ENCODE peak calls at places on chromosomes 1 and 21, in ten cellular contexts. One of them, this sample, is unnamed.

GRCh38 chr1:192788184-192788583 is 20.7 kb upstream of the RGS2 start:
- DNase-seq in heart right ventricle: no peak
- DNase-seq in pancreas: no peak
- DNase-seq in BE2C: no peak
- DNase-seq in sigmoid colon: peak; percentile 88
- DNase-seq in OCI-LY7: no peak
- DNase-seq in left ventricle myocardium inferior: no peak
- DNase-seq in stomach: no peak
- DNase-seq in cardiac muscle cell: peak; percentile 65
- DNase-seq in iPS DF 6.9: no peak
- DNase-seq in this sample: no peak

GRCh38 chr1:225626698-225627097 is 26.2 kb downstream of the ENAH start:
- DNase-seq in sigmoid colon: no peak
- DNase-seq in heart right ventricle: no peak
- DNase-seq in stomach: no peak
- DNase-seq in pancreas: no peak
- DNase-seq in cardiac muscle cell: no peak
- DNase-seq in BE2C: no peak
- DNase-seq in iPS DF 6.9: no peak
- DNase-seq in OCI-LY7: no peak
- DNase-seq in left ventricle myocardium inferior: no peak
- DNase-seq in this sample: no peak

GRCh38 chr21:33801424-33802405 is 113.9 kb downstream of the ATP5PO start:
- DNase-seq in OCI-LY7: no peak
- DNase-seq in cardiac muscle cell: no peak
- DNase-seq in pancreas: peak; percentile 44
- DNase-seq in sigmoid colon: no peak
- DNase-seq in stomach: peak; percentile 46
- DNase-seq in iPS DF 6.9: no peak
- DNase-seq in heart right ventricle: no peak
- DNase-seq in BE2C: no peak
- DNase-seq in left ventricle myocardium inferior: no peak
- DNase-seq in this sample: no peak

GRCh38 chr1:20089328-20090077 is 19.5 kb downstream of the PLA2G5 start:
- DNase-seq in BE2C: no peak
- DNase-seq in OCI-LY7: no peak
- DNase-seq in sigmoid colon: no peak
- DNase-seq in heart right ventricle: no peak
- DNase-seq in stomach: no peak
- DNase-seq in iPS DF 6.9: no peak
- DNase-seq in cardiac muscle cell: no peak
- DNase-seq in left ventricle myocardium inferior: no peak
- DNase-seq in pancreas: no peak
- DNase-seq in this sample: no peak

GRCh38 chr1:978069-978834 is 3.6 kb downstream of the PERM1 start:
- DNase-seq in cardiac muscle cell: no peak
- DNase-seq in left ventricle myocardium inferior: no peak
- DNase-seq in sigmoid colon: peak; percentile 62
- DNase-seq in BE2C: no peak
- DNase-seq in OCI-LY7: no peak
- DNase-seq in stomach: no peak
- DNase-seq in iPS DF 6.9: no peak
- DNase-seq in heart right ventricle: peak; percentile 66
- DNase-seq in pancreas: no peak
- DNase-seq in this sample: no peak

GRCh38 chr1:233439721-233440120 is 112.2 kb downstream of the MAP3K21 start:
- DNase-seq in heart right ventricle: no peak
- DNase-seq in BE2C: no peak
- DNase-seq in sigmoid colon: no peak
- DNase-seq in OCI-LY7: no peak
- DNase-seq in cardiac muscle cell: no peak
- DNase-seq in pancreas: no peak
- DNase-seq in iPS DF 6.9: no peak
- DNase-seq in stomach: no peak
- DNase-seq in left ventricle myocardium inferior: no peak
- DNase-seq in this sample: no peak

GRCh38 chr1:94927405-94928175 is 680 bp upstream of the CNN3 start:
- DNase-seq in left ventricle myocardium inferior: no peak
- DNase-seq in heart right ventricle: no peak
- DNase-seq in pancreas: peak; percentile 49
- DNase-seq in iPS DF 6.9: no peak
- DNase-seq in sigmoid colon: no peak
- DNase-seq in BE2C: no peak
- DNase-seq in cardiac muscle cell: peak; percentile 68
- DNase-seq in stomach: no peak
- DNase-seq in OCI-LY7: no peak
- DNase-seq in this sample: no peak

GRCh38 chr1:39141925-39142324 is 62.6 kb upstream of the MACF1 start:
- DNase-seq in BE2C: no peak
- DNase-seq in iPS DF 6.9: no peak
- DNase-seq in OCI-LY7: no peak
- DNase-seq in left ventricle myocardium inferior: no peak
- DNase-seq in pancreas: no peak
- DNase-seq in cardiac muscle cell: peak; percentile 76
- DNase-seq in stomach: no peak
- DNase-seq in heart right ventricle: no peak
- DNase-seq in sigmoid colon: no peak
- DNase-seq in this sample: no peak

GRCh38 chr1:183029591-183030000 is 6.4 kb downstream of the LAMC1 start:
- DNase-seq in OCI-LY7: no peak
- DNase-seq in left ventricle myocardium inferior: no peak
- DNase-seq in sigmoid colon: no peak
- DNase-seq in cardiac muscle cell: peak; percentile 52
- DNase-seq in stomach: no peak
- DNase-seq in heart right ventricle: no peak
- DNase-seq in iPS DF 6.9: no peak
- DNase-seq in BE2C: no peak
- DNase-seq in pancreas: no peak
- DNase-seq in this sample: no peak

GRCh38 chr1:226677121-226678020 is 61.7 kb downstream of the ITPKB start:
- DNase-seq in left ventricle myocardium inferior: peak; percentile 83
- DNase-seq in cardiac muscle cell: peak; percentile 73
- DNase-seq in sigmoid colon: peak; percentile 97
- DNase-seq in BE2C: no peak
- DNase-seq in OCI-LY7: peak; percentile 69
- DNase-seq in heart right ventricle: peak; percentile 74
- DNase-seq in iPS DF 6.9: no peak
- DNase-seq in stomach: peak; percentile 57
- DNase-seq in pancreas: no peak
- DNase-seq in this sample: peak; percentile 93

GRCh38 chr1:226678251-226678650 is 60.8 kb downstream of the ITPKB start:
- DNase-seq in cardiac muscle cell: no peak
- DNase-seq in stomach: no peak
- DNase-seq in pancreas: no peak
- DNase-seq in iPS DF 6.9: no peak
- DNase-seq in heart right ventricle: no peak
- DNase-seq in OCI-LY7: no peak
- DNase-seq in left ventricle myocardium inferior: no peak
- DNase-seq in sigmoid colon: peak; percentile 60
- DNase-seq in BE2C: no peak
- DNase-seq in this sample: no peak

GRCh38 chr1:226675720-226676357 is 63.2 kb downstream of the ITPKB start:
- DNase-seq in cardiac muscle cell: no peak
- DNase-seq in pancreas: no peak
- DNase-seq in BE2C: no peak
- DNase-seq in OCI-LY7: peak; percentile 63
- DNase-seq in stomach: no peak
- DNase-seq in heart right ventricle: no peak
- DNase-seq in sigmoid colon: peak; percentile 38
- DNase-seq in left ventricle myocardium inferior: no peak
- DNase-seq in iPS DF 6.9: no peak
- DNase-seq in this sample: no peak

GRCh38 chr1:226674892-226675719 is 64.0 kb downstream of the ITPKB start:
- DNase-seq in pancreas: no peak
- DNase-seq in stomach: peak; percentile 54
- DNase-seq in sigmoid colon: peak; percentile 85
- DNase-seq in OCI-LY7: peak; percentile 97
- DNase-seq in heart right ventricle: peak; percentile 45
- DNase-seq in BE2C: no peak
- DNase-seq in left ventricle myocardium inferior: peak; percentile 49
- DNase-seq in cardiac muscle cell: peak; percentile 41
- DNase-seq in iPS DF 6.9: no peak
- DNase-seq in this sample: no peak

GRCh38 chr1:226676381-226676780 is 62.7 kb downstream of the ITPKB start:
- DNase-seq in left ventricle myocardium inferior: no peak
- DNase-seq in heart right ventricle: no peak
- DNase-seq in iPS DF 6.9: no peak
- DNase-seq in sigmoid colon: peak; percentile 51
- DNase-seq in BE2C: no peak
- DNase-seq in pancreas: no peak
- DNase-seq in stomach: no peak
- DNase-seq in cardiac muscle cell: peak; percentile 29
- DNase-seq in OCI-LY7: peak; percentile 64
- DNase-seq in this sample: peak; percentile 42
- H3K4me1 ChIP-seq in left ventricle myocardium inferior: peaks cover 99% of the 10 kb centered on the region
- H3K4me1 ChIP-seq in heart right ventricle: peaks cover 95% of the 10 kb centered on the region
- H3K4me1 ChIP-seq in iPS DF 6.9: peaks cover 10% of the 10 kb centered on the region
- H3K4me1 ChIP-seq in sigmoid colon: no peaks in the 10 kb centered on the region
- H3K4me1 ChIP-seq in BE2C: no peaks in the 10 kb centered on the region
- H3K4me1 ChIP-seq in pancreas: peaks cover 17% of the 10 kb centered on the region
- H3K4me1 ChIP-seq in stomach: peaks cover 58% of the 10 kb centered on the region
- H3K4me1 ChIP-seq in cardiac muscle cell: peaks cover 18% of the 10 kb centered on the region
- H3K4me1 ChIP-seq in OCI-LY7: peaks cover 98% of the 10 kb centered on the region
- H3K4me1 ChIP-seq in this sample: peaks cover 78% of the 10 kb centered on the region

GRCh38 chr21:38298833-38299232 is 42.0 kb downstream of the KCNJ15 start:
- DNase-seq in cardiac muscle cell: no peak
- DNase-seq in iPS DF 6.9: no peak
- DNase-seq in OCI-LY7: no peak
- DNase-seq in BE2C: no peak
- DNase-seq in left ventricle myocardium inferior: no peak
- DNase-seq in sigmoid colon: no peak
- DNase-seq in pancreas: no peak
- DNase-seq in heart right ventricle: no peak
- DNase-seq in stomach: no peak
- DNase-seq in this sample: no peak
- H3K4me3 ChIP-seq in cardiac muscle cell: no peak overlapping the region
- H3K4me3 ChIP-seq in iPS DF 6.9: no peak overlapping the region
- H3K4me3 ChIP-seq in OCI-LY7: no peak overlapping the region
- H3K4me3 ChIP-seq in BE2C: no peak overlapping the region
- H3K4me3 ChIP-seq in left ventricle myocardium inferior: no peak overlapping the region
- H3K4me3 ChIP-seq in sigmoid colon: no peak overlapping the region
- H3K4me3 ChIP-seq in pancreas: no peak overlapping the region
- H3K4me3 ChIP-seq in heart right ventricle: no peak overlapping the region
- H3K4me3 ChIP-seq in stomach: no peak overlapping the region
- H3K4me3 ChIP-seq in this sample: no peak overlapping the region

GRCh38 chr1:200131551-200132125 is 104.1 kb downstream of the NR5A2 start:
- DNase-seq in pancreas: no peak
- DNase-seq in stomach: no peak
- DNase-seq in iPS DF 6.9: no peak
- DNase-seq in left ventricle myocardium inferior: no peak
- DNase-seq in BE2C: no peak
- DNase-seq in heart right ventricle: no peak
- DNase-seq in cardiac muscle cell: no peak
- DNase-seq in sigmoid colon: no peak
- DNase-seq in OCI-LY7: no peak
- DNase-seq in this sample: no peak
- H3K36me3 ChIP-seq in pancreas: no peaks in the 10 kb centered on the region
- H3K36me3 ChIP-seq in stomach: no peaks in the 10 kb centered on the region
- H3K36me3 ChIP-seq in iPS DF 6.9: no peaks in the 10 kb centered on the region
- H3K36me3 ChIP-seq in left ventricle myocardium inferior: no peaks in the 10 kb centered on the region
- H3K36me3 ChIP-seq in BE2C: no peaks in the 10 kb centered on the region
- H3K36me3 ChIP-seq in heart right ventricle: no peaks in the 10 kb centered on the region
- H3K36me3 ChIP-seq in cardiac muscle cell: no peaks in the 10 kb centered on the region
- H3K36me3 ChIP-seq in sigmoid colon: no peaks in the 10 kb centered on the region
- H3K36me3 ChIP-seq in OCI-LY7: no peaks in the 10 kb centered on the region
- H3K36me3 ChIP-seq in this sample: no peaks in the 10 kb centered on the region

GRCh38 chr1:151007853-151008243 is 401 bp upstream of the PRUNE1 start:
- DNase-seq in pancreas: no peak
- DNase-seq in iPS DF 6.9: no peak
- DNase-seq in OCI-LY7: no peak
- DNase-seq in heart right ventricle: no peak
- DNase-seq in cardiac muscle cell: no peak
- DNase-seq in sigmoid colon: no peak
- DNase-seq in left ventricle myocardium inferior: no peak
- DNase-seq in stomach: no peak
- DNase-seq in BE2C: no peak
- DNase-seq in this sample: no peak

GRCh38 chr1:151009206-151009587 is 948 bp downstream of the PRUNE1 start:
- DNase-seq in stomach: no peak
- DNase-seq in sigmoid colon: no peak
- DNase-seq in heart right ventricle: no peak
- DNase-seq in BE2C: no peak
- DNase-seq in OCI-LY7: no peak
- DNase-seq in cardiac muscle cell: peak; percentile 31
- DNase-seq in left ventricle myocardium inferior: no peak
- DNase-seq in pancreas: no peak
- DNase-seq in iPS DF 6.9: no peak
- DNase-seq in this sample: no peak

GRCh38 chr1:151009674-151010345 is 1.6 kb downstream of the PRUNE1 start:
- DNase-seq in iPS DF 6.9: no peak
- DNase-seq in cardiac muscle cell: no peak
- DNase-seq in sigmoid colon: no peak
- DNase-seq in OCI-LY7: no peak
- DNase-seq in left ventricle myocardium inferior: no peak
- DNase-seq in pancreas: no peak
- DNase-seq in BE2C: no peak
- DNase-seq in stomach: no peak
- DNase-seq in heart right ventricle: no peak
- DNase-seq in this sample: no peak

GRCh38 chr1:151010346-151010726 is 2.1 kb downstream of the PRUNE1 start:
- DNase-seq in heart right ventricle: no peak
- DNase-seq in OCI-LY7: no peak
- DNase-seq in iPS DF 6.9: no peak
- DNase-seq in sigmoid colon: no peak
- DNase-seq in BE2C: no peak
- DNase-seq in pancreas: no peak
- DNase-seq in left ventricle myocardium inferior: no peak
- DNase-seq in cardiac muscle cell: no peak
- DNase-seq in stomach: no peak
- DNase-seq in this sample: no peak

DNA sequence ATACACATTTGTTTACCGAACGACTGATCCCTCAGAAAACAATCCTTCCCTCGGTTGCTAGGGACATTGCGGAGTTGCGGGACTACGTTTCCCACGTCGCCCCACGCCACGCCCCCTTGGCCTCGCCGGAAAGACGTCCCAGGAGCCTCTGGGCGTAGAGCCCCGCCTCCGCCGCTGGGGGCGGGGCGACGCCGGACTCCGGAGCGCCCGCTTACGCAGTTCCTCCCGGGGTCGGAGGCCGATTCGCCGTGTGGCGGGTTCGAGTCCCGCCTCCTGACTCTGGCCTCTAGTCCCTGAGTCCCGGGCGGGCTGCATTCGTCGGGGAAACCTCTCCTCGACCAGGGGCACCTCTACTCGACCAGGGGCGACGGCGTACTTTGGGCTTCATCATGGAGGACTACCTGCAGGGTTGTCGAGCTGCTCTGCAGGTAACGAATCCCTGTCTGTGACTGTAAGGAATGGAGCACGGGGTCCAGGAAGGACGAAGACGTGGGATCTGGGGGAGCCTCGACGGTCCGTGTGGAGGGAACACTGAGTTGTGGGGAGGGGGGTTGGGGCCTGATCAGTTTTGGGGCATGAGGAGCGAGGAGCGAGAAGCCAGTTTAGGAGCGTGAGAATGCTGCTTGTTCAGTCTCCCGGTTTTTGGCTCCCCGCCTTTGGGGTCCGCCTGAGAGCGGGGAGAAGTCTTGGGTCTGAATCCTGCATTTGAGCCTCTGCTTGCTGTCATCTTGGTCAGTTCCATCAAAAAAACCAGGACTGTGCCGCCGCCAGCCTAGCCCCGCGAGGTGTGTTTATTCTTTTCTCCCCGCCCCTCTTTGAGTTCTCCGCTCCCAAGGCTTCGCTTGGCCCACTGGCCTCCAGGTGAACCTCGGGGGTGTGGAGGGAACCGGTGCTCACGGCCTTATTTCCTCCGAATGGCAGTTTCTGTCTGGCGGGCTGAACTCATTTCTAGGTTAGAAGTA is at the start of gene PRUNE1:
- DNase-seq in stomach: peak; percentile 97
- DNase-seq in cardiac muscle cell: peak; percentile 98
- DNase-seq in sigmoid colon: peak; percentile 98
- DNase-seq in heart right ventricle: peak; percentile 98
- DNase-seq in BE2C: peak; percentile 99
- DNase-seq in pancreas: peak; percentile 95
- DNase-seq in left ventricle myocardium inferior: peak; percentile 97
- DNase-seq in OCI-LY7: peak; percentile 97
- DNase-seq in iPS DF 6.9: peak; percentile 88
- DNase-seq in this sample: peak; percentile 88
- H3K4me1 ChIP-seq in stomach: peaks cover 43% of the 10 kb centered on the region
- H3K4me1 ChIP-seq in cardiac muscle cell: peaks cover 55% of the 10 kb centered on the region
- H3K4me1 ChIP-seq in sigmoid colon: no peaks in the 10 kb centered on the region
- H3K4me1 ChIP-seq in heart right ventricle: peaks cover 88% of the 10 kb centered on the region
- H3K4me1 ChIP-seq in BE2C: no peaks in the 10 kb centered on the region
- H3K4me1 ChIP-seq in pancreas: peaks cover 36% of the 10 kb centered on the region
- H3K4me1 ChIP-seq in left ventricle myocardium inferior: peaks cover 93% of the 10 kb centered on the region
- H3K4me1 ChIP-seq in OCI-LY7: peaks cover 52% of the 10 kb centered on the region
- H3K4me1 ChIP-seq in iPS DF 6.9: peaks cover 2% of the 10 kb centered on the region
- H3K4me1 ChIP-seq in this sample: no peaks in the 10 kb centered on the region

This sample was measured in tibial nerve.